ENCODE peak calls at places on chromosomes 3 and 15, in ten cellular contexts. X is SHP77; I is HFFc6; J is prostate gland; H is mesenteric fat pad; S is activated CD4-positive, alpha-beta T cell treated with anti-CD3 and anti-CD28 coated beads for 48 hours; K is mammary epithelial cell; E is stimulated activated CD8-positive, alpha-beta memory T cell treated with anti-CD3 and anti-CD28 coated beads, Interleukin-15, amount 100 ng/mL, for 1 hour; O is stimulated activated naive CD8-positive, alpha-beta T cell treated with anti-CD3 and anti-CD28 coated beads, Interleukin-15, Interleukin-2, amounts not matched to agents 100 U/mL and 50 U/mL, for 24 hours; N is ecto neural progenitor cell. F is an unnamed sample.

GRCh38 chr15:32096867-32097266 is 66.6 kb downstream of the CHRNA7 start:
- DNase-seq in X (no peak), I (no peak), J (no peak), H (no peak), S (no peak), K (no peak), E (no peak), O (no peak), N (no peak), F (no peak)

GRCh38 chr15:53880353-53880752 is 97.9 kb upstream of the UNC13C start:
- DNase-seq in X (no peak), I (no peak), J (no peak), H (no peak), S (no peak), K (no peak), E (no peak), O (no peak), N (no peak), F (no peak)

GRCh38 chr15:87707076-87707475 is 549.5 kb downstream of the NTRK3 start:
- DNase-seq in X (no peak), I (no peak), J (no peak), H (no peak), S (no peak), K (no peak), E (no peak), O (no peak), N (no peak), F (no peak)

GRCh38 chr15:34760909-34761308 is 6.1 kb upstream of the GJD2 start:
- DNase-seq in X (no peak), I (no peak), J (no peak), H (no peak), S (no peak), K (no peak), E (no peak), O (no peak), N (no peak), F (no peak)

GRCh38 chr15:57158589-57158988 is 217.7 kb upstream of the CGNL1 start:
- DNase-seq in X (peak; percentile 71), I (peak; percentile 49), J (no peak), H (no peak), S (no peak), K (peak; percentile 79), E (no peak), O (no peak), N (no peak), F (no peak)

GRCh38 chr15:51334011-51334426 is 4.4 kb downstream of the CYP19A1 start:
- DNase-seq in X (no peak), I (no peak), J (no peak), H (no peak), S (no peak), K (no peak), E (no peak), O (no peak), N (no peak), F (no peak)

GRCh38 chr3:104825116-104825515 is 541.6 kb upstream of the ALCAM start:
- DNase-seq in X (no peak), I (no peak), J (no peak), H (no peak), S (no peak), K (no peak), E (no peak), O (no peak), N (no peak), F (no peak)

GRCh38 chr3:57893668-57894067 is 114.6 kb upstream of the FLNB start:
- DNase-seq in X (no peak), I (no peak), J (no peak), H (no peak), S (no peak), K (no peak), E (no peak), O (no peak), N (no peak), F (no peak)

GRCh38 chr3:24166518-24166917 is 221.4 kb downstream of the NR1D2 start:
- DNase-seq in X (no peak), I (no peak), J (no peak), H (no peak), S (no peak), K (no peak), E (no peak), O (no peak), N (no peak), F (no peak)

GRCh38 chr15:57403532-57403931 is 27.2 kb downstream of the CGNL1 start:
- DNase-seq in X (no peak), I (no peak), J (no peak), H (no peak), S (no peak), K (no peak), E (no peak), O (no peak), N (no peak), F (no peak)

GRCh38 chr15:89731275-89731674 is 19.8 kb downstream of the MESP1 start:
- DNase-seq in X (no peak), I (no peak), J (no peak), H (peak; percentile 67), S (no peak), K (no peak), E (no peak), O (no peak), N (no peak), F (no peak)

GRCh38 chr3:195270350-195271115 is 426 bp downstream of the XXYLT1 start:
- DNase-seq in X (peak; percentile 51), I (peak; percentile 46), J (peak; percentile 55), H (no peak), S (peak; percentile 76), K (peak; percentile 57), E (no peak), O (peak; percentile 72), N (peak; percentile 86), F (peak; percentile 73)

GRCh38 chr3:49787536-49787935 is 1.2 kb upstream of the IP6K1 start:
- DNase-seq in X (no peak), I (no peak), J (no peak), H (no peak), S (no peak), K (no peak), E (no peak), O (no peak), N (no peak), F (no peak)

GRCh38 chr15:90394074-90394473 is 6.0 kb downstream of the IQGAP1 start:
- DNase-seq in X (no peak), I (no peak), J (no peak), H (no peak), S (no peak), K (no peak), E (no peak), O (no peak), N (no peak), F (no peak)

GRCh38 chr3:123186695-123187094 is 15.0 kb upstream of the SEC22A start:
- DNase-seq in X (no peak), I (no peak), J (no peak), H (no peak), S (no peak), K (no peak), E (no peak), O (no peak), N (no peak), F (no peak)

GRCh38 chr3:25448750-25449684 is 21.0 kb downstream of the RARB start:
- DNase-seq in X (peak; percentile 22), I (peak; percentile 11), J (peak; percentile 75), H (no peak), S (no peak), K (peak; percentile 54), E (no peak), O (no peak), N (no peak), F (peak; percentile 75)

GRCh38 chr3:70992131-70992530 is 591.4 kb downstream of the FOXP1 start:
- DNase-seq in X (no peak), I (no peak), J (no peak), H (no peak), S (no peak), K (no peak), E (no peak), O (no peak), N (no peak), F (no peak)

GRCh38 chr15:47337106-47337505 is 380.2 kb upstream of the SEMA6D start:
- DNase-seq in X (no peak), I (no peak), J (no peak), H (no peak), S (no peak), K (no peak), E (no peak), O (no peak), N (no peak), F (no peak)

GRCh38 chr15:82539690-82540054 is 585 bp downstream of the RPS17 start:
- DNase-seq in X (no peak), I (no peak), J (no peak), H (no peak), S (no peak), K (no peak), E (no peak), O (peak; percentile 19), N (no peak), F (no peak)

GRCh38 chr3:122508135-122508914 is 6.4 kb downstream of the KPNA1 start:
- DNase-seq in X (no peak), I (no peak), J (no peak), H (no peak), S (no peak), K (no peak), E (no peak), O (no peak), N (no peak), F (no peak)

GRCh38 chr3:169228522-169228921 is 435.0 kb downstream of the MECOM start:
- DNase-seq in X (no peak), I (no peak), J (no peak), H (no peak), S (no peak), K (no peak), E (no peak), O (no peak), N (no peak), F (no peak)

GRCh38 chr3:72316501-72317279 is 531.6 kb downstream of the SHQ1 start:
- DNase-seq in X (no peak), I (no peak), J (no peak), H (no peak), S (no peak), K (no peak), E (no peak), O (no peak), N (no peak), F (no peak)

GRCh38 chr15:25059698-25060471 is 105.1 kb downstream of the SNRPN start:
- DNase-seq in X (no peak), I (no peak), J (no peak), H (peak; percentile 47), S (no peak), K (no peak), E (no peak), O (no peak), N (peak; percentile 19), F (no peak)

GRCh38 chr3:30313840-30314239 is 292.6 kb upstream of the TGFBR2 start:
- DNase-seq in X (no peak), I (no peak), J (no peak), H (no peak), S (no peak), K (no peak), E (no peak), O (no peak), N (no peak), F (no peak)

GRCh38 chr3:141489184-141489583 is 2.4 kb downstream of the RASA2 start:
- DNase-seq in X (no peak), I (no peak), J (no peak), H (no peak), S (peak; percentile 31), K (no peak), E (no peak), O (peak; percentile 25), N (no peak), F (no peak)

GRCh38 chr15:20348900-20349773 is 192.5 kb downstream of the GOLGA6L6 start:
- DNase-seq in X (no peak), I (no peak), J (no peak), H (peak; percentile 92), S (peak; percentile 4), K (no peak), E (no peak), O (no peak), N (peak; percentile 52), F (no peak)

GRCh38 chr3:10507331-10507730 is 1.9 kb upstream of the ATP2B2 start:
- DNase-seq in X (no peak), I (no peak), J (no peak), H (no peak), S (no peak), K (no peak), E (no peak), O (no peak), N (no peak), F (no peak)

GRCh38 chr3:112087746-112088145 is 1.6 kb downstream of the C3orf52 start:
- DNase-seq in X (no peak), I (no peak), J (no peak), H (no peak), S (no peak), K (no peak), E (no peak), O (no peak), N (no peak), F (no peak)